ENCODE peak calls at places on chromosomes 4 and X, in four cellular contexts. One of them, this sample, is unnamed. For H3K9me3, the result is how much of the 10 kb centered on the place peaks cover.

GRCh38 chr4:121764303-121764701 is 662 bp downstream of the SMIM43 start:
- DNase-seq in colonic mucosa: no peak
- DNase-seq in mesenchymal stem cell: no peak
- DNase-seq in SJSA1: no peak
- DNase-seq in this sample: no peak

GRCh38 chr4:22466582-22466981 is 49.3 kb downstream of the ADGRA3 start:
- DNase-seq in mesenchymal stem cell: no peak
- DNase-seq in colonic mucosa: no peak
- DNase-seq in SJSA1: no peak
- DNase-seq in this sample: no peak

GRCh38 chr4:54959656-54960055 is 165.7 kb downstream of the KDR start:
- DNase-seq in SJSA1: no peak
- DNase-seq in colonic mucosa: no peak
- DNase-seq in mesenchymal stem cell: peak
- DNase-seq in this sample: peak

GRCh38 chrX:3257471-3257870 is 89.0 kb downstream of the MXRA5 start:
- DNase-seq in SJSA1: peak
- DNase-seq in colonic mucosa: no peak
- DNase-seq in mesenchymal stem cell: no peak
- DNase-seq in this sample: no peak

GRCh38 chr4:34047363-34047762 is 2197.0 kb downstream of the ARAP2 start:
- DNase-seq in SJSA1: no peak
- DNase-seq in mesenchymal stem cell: no peak
- DNase-seq in colonic mucosa: no peak
- DNase-seq in this sample: no peak

GRCh38 chr4:89316931-89317366 is 9.3 kb upstream of the GPRIN3 start:
- DNase-seq in colonic mucosa: no peak
- DNase-seq in SJSA1: peak
- DNase-seq in mesenchymal stem cell: peak
- DNase-seq in this sample: no peak

GRCh38 chr4:10003666-10004065 is 17.6 kb downstream of the SLC2A9 start:
- DNase-seq in mesenchymal stem cell: no peak
- DNase-seq in colonic mucosa: no peak
- DNase-seq in SJSA1: no peak
- DNase-seq in this sample: no peak

GRCh38 chrX:10922158-10922557 is 189.0 kb upstream of the HCCS start:
- DNase-seq in SJSA1: peak
- DNase-seq in mesenchymal stem cell: peak
- DNase-seq in colonic mucosa: no peak
- DNase-seq in this sample: peak

GRCh38 chrX:111597967-111598366 is 83.0 kb upstream of the ALG13 start:
- DNase-seq in colonic mucosa: no peak
- DNase-seq in mesenchymal stem cell: no peak
- DNase-seq in SJSA1: no peak
- DNase-seq in this sample: no peak

GRCh38 chr4:185086053-185086452 is 57.0 kb upstream of the SLC25A4 start:
- DNase-seq in colonic mucosa: no peak
- DNase-seq in SJSA1: no peak
- DNase-seq in mesenchymal stem cell: no peak
- DNase-seq in this sample: no peak

GRCh38 chr4:153655928-153656327 is 28.2 kb upstream of the TLR2 start:
- DNase-seq in mesenchymal stem cell: no peak
- DNase-seq in colonic mucosa: no peak
- DNase-seq in SJSA1: no peak
- DNase-seq in this sample: no peak

GRCh38 chrX:55056820-55057690 is 17.8 kb upstream of the PAGE2B start:
- DNase-seq in mesenchymal stem cell: peak
- DNase-seq in SJSA1: peak
- DNase-seq in colonic mucosa: no peak
- DNase-seq in this sample: no peak

GRCh38 chr4:20443406-20443805 is 191.7 kb downstream of the SLIT2 start:
- DNase-seq in SJSA1: no peak
- DNase-seq in colonic mucosa: no peak
- DNase-seq in mesenchymal stem cell: no peak
- DNase-seq in this sample: no peak

GRCh38 chrX:3712870-3713224 is 602 bp downstream of the PRKX start:
- DNase-seq in colonic mucosa: peak
- DNase-seq in mesenchymal stem cell: no peak
- DNase-seq in SJSA1: no peak
- DNase-seq in this sample: no peak

GRCh38 chrX:77894921-77895886 is at the start of gene MAGT1:
- DNase-seq in SJSA1: peak
- DNase-seq in colonic mucosa: peak
- DNase-seq in mesenchymal stem cell: peak
- DNase-seq in this sample: peak

GRCh38 chr4:133618963-133619362 is 469.9 kb downstream of the PCDH10 start:
- DNase-seq in mesenchymal stem cell: no peak
- DNase-seq in colonic mucosa: no peak
- DNase-seq in SJSA1: no peak
- DNase-seq in this sample: no peak

GRCh38 chrX:71563921-71564320 is 14.3 kb upstream of the GCNA start:
- DNase-seq in mesenchymal stem cell: no peak
- DNase-seq in colonic mucosa: no peak
- DNase-seq in SJSA1: no peak
- DNase-seq in this sample: no peak

GRCh38 chr4:174580597-174580996 is 58.3 kb upstream of the HPGD start:
- DNase-seq in SJSA1: no peak
- DNase-seq in colonic mucosa: no peak
- DNase-seq in mesenchymal stem cell: peak
- DNase-seq in this sample: no peak

GRCh38 chr4:176902710-176903323 is 110.1 kb upstream of the VEGFC start:
- DNase-seq in mesenchymal stem cell: peak
- DNase-seq in SJSA1: peak
- DNase-seq in colonic mucosa: no peak
- DNase-seq in this sample: peak

GRCh38 chr4:177574446-177574845 is 132.2 kb upstream of the AGA start:
- DNase-seq in SJSA1: no peak
- DNase-seq in mesenchymal stem cell: peak
- DNase-seq in colonic mucosa: no peak
- DNase-seq in this sample: no peak

GRCh38 chrX:132480581-132481203 is 8.1 kb downstream of the MBNL3 start:
- DNase-seq in mesenchymal stem cell: peak
- DNase-seq in colonic mucosa: peak
- DNase-seq in SJSA1: peak
- DNase-seq in this sample: no peak

GRCh38 chr4:8908206-8908893 is 36.7 kb upstream of the HMX1 start:
- DNase-seq in colonic mucosa: no peak
- DNase-seq in mesenchymal stem cell: no peak
- DNase-seq in SJSA1: no peak
- DNase-seq in this sample: no peak

GRCh38 chr4:84870398-84871163 is 95.9 kb downstream of the WDFY3 start:
- DNase-seq in mesenchymal stem cell: peak
- DNase-seq in colonic mucosa: no peak
- DNase-seq in SJSA1: peak
- DNase-seq in this sample: peak
- H3K4me3 ChIP-seq in mesenchymal stem cell: no peak
- H3K4me3 ChIP-seq in colonic mucosa: no peak
- H3K4me3 ChIP-seq in SJSA1: peak
- H3K4me3 ChIP-seq in this sample: no peak

GRCh38 chrX:137742846-137743245 is 176.9 kb downstream of the ZIC3 start:
- DNase-seq in SJSA1: no peak
- DNase-seq in mesenchymal stem cell: no peak
- DNase-seq in colonic mucosa: no peak
- DNase-seq in this sample: no peak
- H3K27ac ChIP-seq in SJSA1: no peak
- H3K27ac ChIP-seq in mesenchymal stem cell: no peak
- H3K27ac ChIP-seq in colonic mucosa: no peak
- H3K27ac ChIP-seq in this sample: no peak

GRCh38 chr4:24952667-24953066 is 39.8 kb upstream of the CCDC149 start:
- DNase-seq in mesenchymal stem cell: no peak
- DNase-seq in colonic mucosa: no peak
- DNase-seq in SJSA1: no peak
- DNase-seq in this sample: no peak

DNA sequence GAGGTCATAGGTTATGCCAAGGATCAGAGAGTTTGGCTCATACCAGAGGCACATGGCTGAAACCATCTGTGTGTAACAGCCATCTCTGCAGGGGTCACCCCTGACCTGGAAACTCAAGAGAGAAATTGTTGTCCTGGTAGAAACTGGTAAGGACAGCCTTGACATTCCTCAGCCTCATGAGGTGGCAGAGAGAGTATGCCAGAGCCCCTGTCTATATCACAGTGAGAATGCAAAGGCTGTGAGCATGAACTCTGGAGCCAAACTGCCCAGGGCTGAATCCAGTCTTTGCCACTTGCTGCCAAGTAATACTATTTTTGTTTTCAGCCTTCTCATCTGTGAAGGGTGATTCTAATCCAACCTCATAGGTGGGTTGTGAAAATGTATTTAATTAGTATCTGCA is 37.1 kb upstream of the CCDC149 start:
- DNase-seq in SJSA1: no peak
- DNase-seq in mesenchymal stem cell: no peak
- DNase-seq in colonic mucosa: no peak
- DNase-seq in this sample: no peak
- H3K9me3 ChIP-seq in SJSA1: under half
- H3K9me3 ChIP-seq in mesenchymal stem cell: under half
- H3K9me3 ChIP-seq in colonic mucosa: under half
- H3K9me3 ChIP-seq in this sample: under half

DNA sequence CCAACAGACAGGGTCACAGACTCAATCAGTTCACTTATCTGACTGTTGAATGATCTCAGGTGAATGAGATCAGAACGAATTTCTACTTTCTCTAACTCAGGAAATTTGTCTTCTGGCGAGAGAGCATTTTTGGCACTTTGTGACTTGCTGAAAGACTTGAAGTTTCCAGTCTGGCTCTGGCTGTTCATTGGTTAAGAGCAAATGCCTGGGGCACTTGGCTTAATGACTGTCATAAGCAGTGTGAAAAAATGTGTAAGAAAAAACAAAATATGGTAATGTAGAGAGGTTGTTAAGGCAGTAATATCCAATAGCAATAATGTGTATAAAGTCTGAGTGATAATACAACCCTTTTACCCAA is 71.3 kb upstream of the PGRMC2 start:
- DNase-seq in mesenchymal stem cell: no peak
- DNase-seq in colonic mucosa: no peak
- DNase-seq in SJSA1: no peak
- DNase-seq in this sample: no peak
- H3K4me3 ChIP-seq in mesenchymal stem cell: peak
- H3K4me3 ChIP-seq in colonic mucosa: no peak
- H3K4me3 ChIP-seq in SJSA1: no peak
- H3K4me3 ChIP-seq in this sample: no peak

GRCh38 chr4:7351014-7351413 is 83.7 kb downstream of the PSAPL1 start:
- DNase-seq in mesenchymal stem cell: no peak
- DNase-seq in SJSA1: no peak
- DNase-seq in colonic mucosa: no peak
- DNase-seq in this sample: no peak
- H3K27ac ChIP-seq in mesenchymal stem cell: no peak
- H3K27ac ChIP-seq in SJSA1: no peak
- H3K27ac ChIP-seq in colonic mucosa: no peak
- H3K27ac ChIP-seq in this sample: no peak